ENCODE peak calls at places on chromosomes 12 and 14, in four cellular contexts. W is CD8-positive, alpha-beta T cell; H is foreskin fibroblast; F is astrocyte of the spinal cord. N is an unnamed sample.

GRCh38 chr14:88992011-88992410 is 167.6 kb downstream of the TTC8 start:
- DNase-seq in W (no peak), H (no peak), F (no peak), N (no peak)

GRCh38 chr14:59310644-59311043 is 122.2 kb downstream of the DAAM1 start:
- DNase-seq in W (no peak), H (no peak), F (peak), N (no peak)

GRCh38 chr12:6691473-6691872 is 2.3 kb upstream of the ZNF384 start:
- DNase-seq in W (no peak), H (no peak), F (peak), N (peak)

GRCh38 chr12:51005671-51006070 is 20.5 kb downstream of the SLC11A2 start:
- DNase-seq in W (no peak), H (no peak), F (no peak), N (no peak)

GRCh38 chr14:103361868-103362267 is 23.3 kb upstream of the MARK3 start:
- DNase-seq in W (no peak), H (peak), F (peak), N (peak)

GRCh38 chr14:91154851-91155625 is 41.2 kb downstream of the DGLUCY start:
- DNase-seq in W (peak), H (peak), F (peak), N (no peak)

GRCh38 chr12:85280138-85280983 is at the start of gene ALX1:
- DNase-seq in W (no peak), H (peak), F (peak), N (no peak)

GRCh38 chr12:53279283-53279869 is 11.3 kb downstream of the ESPL1 start:
- DNase-seq in W (no peak), H (no peak), F (no peak), N (no peak)

GRCh38 chr12:39764944-39765560 is 145.4 kb upstream of the ABCD2 start:
- DNase-seq in W (no peak), H (peak), F (peak), N (no peak)

GRCh38 chr12:29113101-29113500 is 36.0 kb upstream of the FAR2 start:
- DNase-seq in W (no peak), H (peak), F (no peak), N (peak)

GRCh38 chr14:81716953-81717352 is 183.3 kb upstream of the SEL1L start:
- DNase-seq in W (no peak), H (no peak), F (no peak), N (no peak)

GRCh38 chr14:61927015-61927414 is 164.8 kb downstream of the SNAPC1 start:
- DNase-seq in W (no peak), H (no peak), F (peak), N (no peak)

GRCh38 chr12:53224268-53224896 is 7.6 kb downstream of the RARG start:
- DNase-seq in W (no peak), H (no peak), F (no peak), N (no peak)

GRCh38 chr12:21453312-21453852 is 15.9 kb downstream of the PYROXD1 start:
- DNase-seq in W (no peak), H (no peak), F (no peak), N (no peak)

GRCh38 chr12:21456291-21456780 is 18.9 kb downstream of the PYROXD1 start:
- DNase-seq in W (peak), H (no peak), F (no peak), N (no peak)

DNA sequence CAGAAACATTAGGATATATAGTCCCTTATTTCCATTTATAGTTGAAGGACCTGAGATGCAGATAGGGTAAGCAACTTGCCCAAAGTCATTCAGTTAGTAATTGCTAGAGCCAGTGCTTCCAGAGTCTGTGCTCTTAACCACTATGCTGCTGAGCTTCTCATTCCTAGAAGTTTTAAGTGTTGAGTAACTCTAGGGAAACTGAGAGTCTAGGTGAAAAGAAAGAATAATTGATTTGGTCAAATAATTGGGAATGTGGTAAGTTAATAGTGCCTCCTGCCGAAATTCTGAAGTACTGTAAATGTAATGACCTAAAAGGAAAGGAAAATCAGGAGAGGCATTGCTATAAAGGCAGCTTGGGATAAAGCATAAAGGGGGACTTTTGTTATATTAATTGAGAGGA is 14.1 kb downstream of the PYROXD1 start:
- DNase-seq in W (no peak), H (no peak), F (peak), N (no peak)
- TF ChIP-seq CTCF in W (no peak), H (no peak), F (peak), N (no peak)

DNA sequence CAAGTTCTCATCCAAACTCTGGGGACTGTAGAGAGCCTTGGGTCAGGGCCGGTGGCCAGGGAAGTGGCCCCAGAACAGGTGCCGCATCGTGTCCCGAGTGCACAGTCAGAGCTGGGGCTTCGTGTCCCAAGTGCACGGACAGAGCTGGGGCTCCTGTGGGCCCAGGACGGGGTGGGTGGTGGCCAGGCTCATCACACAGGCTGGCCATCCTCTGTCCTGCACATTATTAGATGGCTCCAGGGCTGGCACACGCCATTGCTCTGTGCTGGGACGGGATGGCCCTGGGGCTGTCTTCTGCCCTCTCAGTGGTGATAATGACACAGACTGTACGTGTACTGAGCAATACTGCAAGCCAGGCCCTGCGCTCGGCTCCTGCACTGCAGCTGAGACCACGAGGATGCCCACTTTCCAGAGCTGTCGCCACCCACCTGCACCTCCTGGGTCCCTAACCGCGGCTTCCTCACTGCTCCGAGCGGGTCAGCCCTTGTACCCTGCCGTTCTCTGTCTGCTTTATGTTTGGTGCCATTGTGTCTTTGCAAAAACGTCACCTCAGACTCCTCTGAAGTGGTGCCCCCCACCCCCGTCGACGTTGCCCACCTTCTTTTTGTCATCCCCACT is 1.9 kb downstream of the FBRSL1 start:
- DNase-seq in W (peak), H (no peak), F (no peak), N (no peak)
- H3K4me3 ChIP-seq in W (peak), H (peak), F (no peak), N (peak)

DNA sequence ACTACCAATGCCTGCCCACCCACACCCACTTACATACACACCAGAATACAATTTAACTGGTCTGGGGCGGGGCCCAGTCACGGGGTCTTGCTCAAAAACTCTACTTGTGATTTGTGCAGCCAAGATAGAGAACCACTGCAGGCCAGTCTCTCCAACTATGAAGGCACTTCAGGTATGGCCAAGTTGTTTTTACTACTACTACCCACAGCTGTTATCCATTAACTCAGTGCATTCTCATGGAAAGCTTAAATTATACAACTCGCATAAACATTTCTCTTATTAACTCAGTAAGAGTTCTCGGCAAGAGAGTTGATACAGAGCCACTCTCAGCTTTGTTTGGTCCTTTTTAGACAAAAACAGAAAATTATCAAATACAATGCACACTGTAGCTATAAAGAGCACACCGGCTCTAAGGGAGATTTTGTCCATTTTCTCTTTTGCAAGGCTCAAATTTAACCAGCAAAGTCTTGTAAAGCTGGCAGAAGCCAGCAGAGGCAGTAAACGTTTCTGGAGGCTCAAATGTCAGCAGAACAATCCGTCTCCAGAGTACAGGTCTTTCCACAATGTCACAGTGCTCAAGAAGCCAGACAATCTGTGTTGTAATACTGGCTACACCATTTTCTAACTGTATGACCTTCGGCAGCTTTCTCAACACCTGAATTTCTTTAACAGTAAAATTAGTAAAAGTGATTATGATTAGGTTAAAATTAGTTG is 85.9 kb downstream of the PTGER2 start:
- DNase-seq in W (no peak), H (peak), F (peak), N (no peak)
- TF ChIP-seq CTCF in W (no peak), H (peak), F (peak), N (peak)

DNA sequence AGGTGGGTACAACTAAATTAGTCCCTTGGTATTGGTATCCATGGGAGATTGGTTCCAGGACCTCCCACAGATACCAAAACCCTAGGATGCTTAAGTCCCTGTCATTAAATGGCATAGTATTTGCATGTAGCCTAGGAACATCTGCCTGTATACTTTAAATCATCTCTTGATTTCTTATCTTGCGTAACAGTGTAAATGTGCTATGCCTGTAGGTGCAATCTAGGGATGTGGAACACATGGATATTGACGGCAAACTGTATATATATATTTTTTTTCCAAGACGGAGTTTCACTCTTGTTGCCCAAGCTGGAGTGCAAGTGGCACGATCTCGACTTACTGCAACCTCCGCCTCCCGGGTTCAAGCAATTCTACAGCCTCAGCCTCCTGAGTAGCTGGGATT is 1.5 kb downstream of the KNTC1 start:
- DNase-seq in W (no peak), H (no peak), F (no peak), N (no peak)
- H3K4me3 ChIP-seq in W (no peak), H (peak), F (no peak), N (no peak)

DNA sequence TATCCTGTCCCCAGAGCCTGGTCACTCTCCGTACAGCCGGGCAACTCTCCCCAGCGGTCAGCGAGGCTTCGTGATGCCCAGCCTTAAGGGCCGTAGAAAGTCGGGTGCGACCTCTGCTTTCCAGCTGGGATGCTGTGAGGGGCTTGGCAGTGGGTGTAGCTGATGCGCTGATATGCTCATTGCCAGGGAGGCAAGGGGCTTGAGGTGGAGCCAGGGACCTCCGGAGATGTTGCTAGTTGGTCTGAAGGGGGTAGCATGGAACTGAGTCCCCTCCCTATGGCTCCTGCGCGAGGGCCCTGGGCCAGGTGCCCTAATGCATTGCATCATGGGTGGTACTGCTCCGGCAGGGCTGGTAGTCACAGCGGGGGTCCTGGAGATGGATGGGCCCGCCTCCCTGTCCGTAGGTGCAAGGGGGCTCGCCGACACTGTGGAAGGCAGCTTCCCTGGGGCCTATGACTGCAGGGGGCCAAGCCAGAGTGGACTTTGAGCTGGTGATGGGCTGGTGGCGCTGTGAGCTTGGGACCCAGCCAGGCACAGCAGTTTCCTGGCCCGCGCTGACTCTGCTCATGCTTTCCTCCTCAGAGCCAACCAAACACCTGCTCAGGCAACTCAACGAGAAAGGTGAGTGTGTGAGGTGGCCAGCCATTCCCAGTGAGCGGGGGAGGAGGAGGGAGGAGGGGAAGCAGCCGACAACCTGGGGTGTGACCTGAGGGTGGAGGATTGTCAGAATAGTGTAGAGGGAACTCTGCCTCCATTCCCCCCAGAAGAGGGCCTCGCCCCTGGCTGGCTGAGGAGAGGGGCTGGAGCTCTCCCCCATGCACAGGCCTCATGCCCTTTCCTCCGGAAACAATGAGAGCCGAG is 32.3 kb downstream of the PLEKHG3 start:
- DNase-seq in W (no peak), H (no peak), F (no peak), N (no peak)
- TF ChIP-seq CTCF in W (no peak), H (no peak), F (no peak), N (no peak)

GRCh38 chr12:132264086-132265010 is 65.0 kb downstream of the GALNT9 start:
- DNase-seq in W (no peak), H (no peak), F (no peak), N (no peak)
- H3K4me3 ChIP-seq in W (no peak), H (no peak), F (no peak), N (no peak)